ENCODE peak calls at places on chromosome 6, in nine cellular contexts. One of them, this sample, is unnamed.

GRCh38 chr6:95866732-95867131 is 149.0 kb upstream of the FUT9 start:
- DNase-seq in A549: no peak
- DNase-seq in cardiac fibroblast: peak; percentile 0
- DNase-seq in AG04450: no peak
- DNase-seq in GM12865: peak; percentile 52
- DNase-seq in retinal pigment epithelial cell: no peak
- DNase-seq in spleen: no peak
- DNase-seq in body of pancreas: peak; percentile 24
- DNase-seq in neural crest cell: no peak
- DNase-seq in this sample: peak; percentile 39

GRCh38 chr6:72631480-72631879 is 9.6 kb downstream of the KCNQ5 start:
- DNase-seq in A549: no peak
- DNase-seq in cardiac fibroblast: no peak
- DNase-seq in AG04450: no peak
- DNase-seq in GM12865: no peak
- DNase-seq in retinal pigment epithelial cell: no peak
- DNase-seq in spleen: no peak
- DNase-seq in body of pancreas: no peak
- DNase-seq in neural crest cell: no peak
- DNase-seq in this sample: no peak

GRCh38 chr6:152503541-152503940 is 133.6 kb downstream of the SYNE1 start:
- DNase-seq in A549: no peak
- DNase-seq in cardiac fibroblast: peak; percentile 5
- DNase-seq in AG04450: no peak
- DNase-seq in GM12865: no peak
- DNase-seq in retinal pigment epithelial cell: no peak
- DNase-seq in spleen: no peak
- DNase-seq in body of pancreas: no peak
- DNase-seq in neural crest cell: no peak
- DNase-seq in this sample: no peak

GRCh38 chr6:9511157-9511556 is 903.7 kb downstream of the TFAP2A start:
- DNase-seq in A549: no peak
- DNase-seq in cardiac fibroblast: no peak
- DNase-seq in AG04450: no peak
- DNase-seq in GM12865: no peak
- DNase-seq in retinal pigment epithelial cell: no peak
- DNase-seq in spleen: no peak
- DNase-seq in body of pancreas: no peak
- DNase-seq in neural crest cell: no peak
- DNase-seq in this sample: no peak

GRCh38 chr6:155013457-155013876 is 18.4 kb downstream of the TIAM2 start:
- DNase-seq in A549: no peak
- DNase-seq in cardiac fibroblast: peak; percentile 50
- DNase-seq in AG04450: no peak
- DNase-seq in GM12865: no peak
- DNase-seq in retinal pigment epithelial cell: no peak
- DNase-seq in spleen: no peak
- DNase-seq in body of pancreas: no peak
- DNase-seq in neural crest cell: no peak
- DNase-seq in this sample: no peak

GRCh38 chr6:47292944-47293343 is 16.8 kb downstream of the TNFRSF21 start:
- DNase-seq in A549: no peak
- DNase-seq in cardiac fibroblast: peak; percentile 9
- DNase-seq in AG04450: no peak
- DNase-seq in GM12865: no peak
- DNase-seq in retinal pigment epithelial cell: no peak
- DNase-seq in spleen: no peak
- DNase-seq in body of pancreas: no peak
- DNase-seq in neural crest cell: no peak
- DNase-seq in this sample: no peak

GRCh38 chr6:68559716-68560115 is 75.4 kb upstream of the ADGRB3 start:
- DNase-seq in A549: no peak
- DNase-seq in cardiac fibroblast: no peak
- DNase-seq in AG04450: no peak
- DNase-seq in GM12865: no peak
- DNase-seq in retinal pigment epithelial cell: peak; percentile 63
- DNase-seq in spleen: no peak
- DNase-seq in body of pancreas: no peak
- DNase-seq in neural crest cell: peak; percentile 34
- DNase-seq in this sample: no peak

GRCh38 chr6:43812850-43813584 is 43.0 kb downstream of the VEGFA start:
- DNase-seq in A549: no peak
- DNase-seq in cardiac fibroblast: peak; percentile 47
- DNase-seq in AG04450: no peak
- DNase-seq in GM12865: peak; percentile 53
- DNase-seq in retinal pigment epithelial cell: no peak
- DNase-seq in spleen: no peak
- DNase-seq in body of pancreas: peak; percentile 74
- DNase-seq in neural crest cell: no peak
- DNase-seq in this sample: peak; percentile 83

GRCh38 chr6:105402090-105402980 is 547 bp downstream of the PREP start:
- DNase-seq in A549: peak; percentile 36
- DNase-seq in cardiac fibroblast: peak; percentile 57
- DNase-seq in AG04450: no peak
- DNase-seq in GM12865: peak; percentile 65
- DNase-seq in retinal pigment epithelial cell: no peak
- DNase-seq in spleen: no peak
- DNase-seq in body of pancreas: no peak
- DNase-seq in neural crest cell: no peak
- DNase-seq in this sample: no peak

GRCh38 chr6:15879372-15880261 is 216.8 kb upstream of the DTNBP1 start:
- DNase-seq in A549: no peak
- DNase-seq in cardiac fibroblast: peak; percentile 85
- DNase-seq in AG04450: no peak
- DNase-seq in GM12865: peak; percentile 91
- DNase-seq in retinal pigment epithelial cell: no peak
- DNase-seq in spleen: peak; percentile 90
- DNase-seq in body of pancreas: peak; percentile 53
- DNase-seq in neural crest cell: no peak
- DNase-seq in this sample: no peak

GRCh38 chr6:99119109-99120031 is 171.6 kb upstream of the FBXL4 start:
- DNase-seq in A549: peak; percentile 7
- DNase-seq in cardiac fibroblast: peak; percentile 47
- DNase-seq in AG04450: peak; percentile 4
- DNase-seq in GM12865: peak; percentile 44
- DNase-seq in retinal pigment epithelial cell: no peak
- DNase-seq in spleen: no peak
- DNase-seq in body of pancreas: no peak
- DNase-seq in neural crest cell: peak; percentile 50
- DNase-seq in this sample: peak; percentile 42

GRCh38 chr6:37480951-37481597 is 18.6 kb downstream of the CCDC167 start:
- DNase-seq in A549: no peak
- DNase-seq in cardiac fibroblast: no peak
- DNase-seq in AG04450: no peak
- DNase-seq in GM12865: no peak
- DNase-seq in retinal pigment epithelial cell: no peak
- DNase-seq in spleen: no peak
- DNase-seq in body of pancreas: no peak
- DNase-seq in neural crest cell: no peak
- DNase-seq in this sample: no peak

GRCh38 chr6:73231986-73232391 is 6.7 kb upstream of the KHDC1L start:
- DNase-seq in A549: no peak
- DNase-seq in cardiac fibroblast: no peak
- DNase-seq in AG04450: no peak
- DNase-seq in GM12865: peak; percentile 18
- DNase-seq in retinal pigment epithelial cell: no peak
- DNase-seq in spleen: no peak
- DNase-seq in body of pancreas: no peak
- DNase-seq in neural crest cell: no peak
- DNase-seq in this sample: no peak

GRCh38 chr6:149084761-149085574 is 232.5 kb upstream of the TAB2 start:
- DNase-seq in A549: no peak
- DNase-seq in cardiac fibroblast: no peak
- DNase-seq in AG04450: no peak
- DNase-seq in GM12865: no peak
- DNase-seq in retinal pigment epithelial cell: no peak
- DNase-seq in spleen: no peak
- DNase-seq in body of pancreas: no peak
- DNase-seq in neural crest cell: no peak
- DNase-seq in this sample: no peak

DNA sequence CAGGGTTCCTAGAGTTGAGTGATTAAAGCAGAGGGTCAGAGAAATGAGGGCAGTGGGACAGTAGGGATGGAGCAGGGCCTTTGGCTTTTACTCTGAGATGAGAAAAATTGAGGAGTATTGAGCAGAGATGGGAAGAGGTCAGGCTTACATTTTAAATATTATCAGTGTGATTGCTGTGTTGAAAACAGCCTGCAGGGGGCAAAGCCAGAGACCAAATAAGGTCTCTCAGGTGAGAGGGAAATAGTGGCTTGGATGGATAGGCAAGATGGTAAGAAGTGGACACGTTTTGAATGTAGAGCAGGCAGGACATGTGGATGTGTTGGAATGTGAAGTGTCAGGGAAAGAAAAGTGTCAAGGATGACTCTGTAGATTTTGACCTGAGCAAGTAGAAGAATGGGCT is 105.0 kb upstream of the MAP3K7 start:
- DNase-seq in A549: no peak
- DNase-seq in cardiac fibroblast: no peak
- DNase-seq in AG04450: no peak
- DNase-seq in GM12865: no peak
- DNase-seq in retinal pigment epithelial cell: no peak
- DNase-seq in spleen: no peak
- DNase-seq in body of pancreas: no peak
- DNase-seq in neural crest cell: no peak
- DNase-seq in this sample: peak; percentile 13
- TF ChIP-seq CTCF in A549: no peak
- TF ChIP-seq CTCF in cardiac fibroblast: no peak
- TF ChIP-seq CTCF in AG04450: peak; percentile 27
- TF ChIP-seq CTCF in GM12865: peak; percentile 24
- TF ChIP-seq CTCF in retinal pigment epithelial cell: peak; percentile 44
- TF ChIP-seq CTCF in spleen: no peak
- TF ChIP-seq CTCF in body of pancreas: no peak
- TF ChIP-seq CTCF in neural crest cell: peak; percentile 49
- TF ChIP-seq CTCF in this sample: peak; percentile 15

GRCh38 chr6:6696867-6697531 is 108.5 kb downstream of the LY86 start:
- DNase-seq in A549: peak; percentile 33
- DNase-seq in cardiac fibroblast: peak; percentile 70
- DNase-seq in AG04450: no peak
- DNase-seq in GM12865: peak; percentile 71
- DNase-seq in retinal pigment epithelial cell: no peak
- DNase-seq in spleen: peak; percentile 86
- DNase-seq in body of pancreas: peak; percentile 48
- DNase-seq in neural crest cell: peak; percentile 75
- DNase-seq in this sample: peak; percentile 53
- TF ChIP-seq CTCF in A549: peak; percentile 52
- TF ChIP-seq CTCF in cardiac fibroblast: peak; percentile 85
- TF ChIP-seq CTCF in AG04450: peak; percentile 67
- TF ChIP-seq CTCF in GM12865: peak; percentile 66
- TF ChIP-seq CTCF in retinal pigment epithelial cell: peak; percentile 87
- TF ChIP-seq CTCF in spleen: peak; percentile 79
- TF ChIP-seq CTCF in body of pancreas: peak; percentile 74
- TF ChIP-seq CTCF in neural crest cell: peak; percentile 78
- TF ChIP-seq CTCF in this sample: peak; percentile 71

GRCh38 chr6:139406577-139407343 is 32.3 kb upstream of the CITED2 start:
- DNase-seq in A549: no peak
- DNase-seq in cardiac fibroblast: no peak
- DNase-seq in AG04450: no peak
- DNase-seq in GM12865: no peak
- DNase-seq in retinal pigment epithelial cell: no peak
- DNase-seq in spleen: no peak
- DNase-seq in body of pancreas: no peak
- DNase-seq in neural crest cell: no peak
- DNase-seq in this sample: no peak

GRCh38 chr6:139407718-139408222 is 33.3 kb upstream of the CITED2 start:
- DNase-seq in A549: no peak
- DNase-seq in cardiac fibroblast: peak; percentile 88
- DNase-seq in AG04450: peak; percentile 74
- DNase-seq in GM12865: no peak
- DNase-seq in retinal pigment epithelial cell: peak; percentile 99
- DNase-seq in spleen: no peak
- DNase-seq in body of pancreas: no peak
- DNase-seq in neural crest cell: no peak
- DNase-seq in this sample: no peak

DNA sequence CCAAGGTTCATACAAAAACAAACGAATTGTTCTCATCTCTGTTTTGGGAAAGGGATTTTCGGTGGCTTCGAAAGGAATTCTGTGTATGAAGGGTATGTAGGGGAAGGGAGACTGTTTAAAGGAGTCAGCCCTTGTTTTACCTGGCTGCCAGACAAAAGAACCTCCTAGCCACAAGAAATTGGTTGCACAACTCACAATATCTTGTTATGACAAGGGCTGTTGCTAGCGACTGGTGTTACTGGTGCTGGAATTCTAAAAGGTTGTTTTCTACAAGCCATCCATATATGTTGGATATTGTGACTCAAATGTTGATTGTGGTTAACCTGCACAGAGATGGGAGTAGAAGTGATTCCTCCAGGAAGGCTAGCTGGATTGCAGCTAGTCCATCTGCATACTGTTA is 34.6 kb upstream of the CITED2 start:
- DNase-seq in A549: no peak
- DNase-seq in cardiac fibroblast: peak; percentile 81
- DNase-seq in AG04450: no peak
- DNase-seq in GM12865: no peak
- DNase-seq in retinal pigment epithelial cell: peak; percentile 63
- DNase-seq in spleen: no peak
- DNase-seq in body of pancreas: no peak
- DNase-seq in neural crest cell: no peak
- DNase-seq in this sample: no peak
- TF ChIP-seq CTCF in A549: no peak
- TF ChIP-seq CTCF in cardiac fibroblast: no peak
- TF ChIP-seq CTCF in AG04450: no peak
- TF ChIP-seq CTCF in GM12865: no peak
- TF ChIP-seq CTCF in retinal pigment epithelial cell: no peak
- TF ChIP-seq CTCF in spleen: no peak
- TF ChIP-seq CTCF in body of pancreas: no peak
- TF ChIP-seq CTCF in neural crest cell: no peak
- TF ChIP-seq CTCF in this sample: no peak

GRCh38 chr6:30007132-30007764 is 53.8 kb upstream of the POLR1H start:
- DNase-seq in A549: no peak
- DNase-seq in cardiac fibroblast: no peak
- DNase-seq in AG04450: no peak
- DNase-seq in GM12865: no peak
- DNase-seq in retinal pigment epithelial cell: no peak
- DNase-seq in spleen: peak; percentile 81
- DNase-seq in body of pancreas: peak; percentile 46
- DNase-seq in neural crest cell: no peak
- DNase-seq in this sample: no peak

GRCh38 chr6:30005482-30005881 is 55.6 kb upstream of the POLR1H start:
- DNase-seq in A549: no peak
- DNase-seq in cardiac fibroblast: no peak
- DNase-seq in AG04450: no peak
- DNase-seq in GM12865: no peak
- DNase-seq in retinal pigment epithelial cell: no peak
- DNase-seq in spleen: no peak
- DNase-seq in body of pancreas: no peak
- DNase-seq in neural crest cell: no peak
- DNase-seq in this sample: no peak

GRCh38 chr6:30002871-30003270 is 58.2 kb upstream of the POLR1H start:
- DNase-seq in A549: no peak
- DNase-seq in cardiac fibroblast: peak; percentile 25
- DNase-seq in AG04450: no peak
- DNase-seq in GM12865: no peak
- DNase-seq in retinal pigment epithelial cell: no peak
- DNase-seq in spleen: no peak
- DNase-seq in body of pancreas: no peak
- DNase-seq in neural crest cell: no peak
- DNase-seq in this sample: no peak

GRCh38 chr6:30009113-30009512 is 52.0 kb upstream of the POLR1H start:
- DNase-seq in A549: no peak
- DNase-seq in cardiac fibroblast: no peak
- DNase-seq in AG04450: no peak
- DNase-seq in GM12865: no peak
- DNase-seq in retinal pigment epithelial cell: no peak
- DNase-seq in spleen: no peak
- DNase-seq in body of pancreas: no peak
- DNase-seq in neural crest cell: no peak
- DNase-seq in this sample: no peak

GRCh38 chr6:30006170-30007131 is 54.6 kb upstream of the POLR1H start:
- DNase-seq in A549: no peak
- DNase-seq in cardiac fibroblast: no peak
- DNase-seq in AG04450: no peak
- DNase-seq in GM12865: no peak
- DNase-seq in retinal pigment epithelial cell: no peak
- DNase-seq in spleen: peak; percentile 78
- DNase-seq in body of pancreas: peak; percentile 30
- DNase-seq in neural crest cell: no peak
- DNase-seq in this sample: no peak
- TF ChIP-seq CTCF in A549: no peak
- TF ChIP-seq CTCF in cardiac fibroblast: no peak
- TF ChIP-seq CTCF in AG04450: no peak
- TF ChIP-seq CTCF in GM12865: no peak
- TF ChIP-seq CTCF in retinal pigment epithelial cell: no peak
- TF ChIP-seq CTCF in spleen: no peak
- TF ChIP-seq CTCF in body of pancreas: no peak
- TF ChIP-seq CTCF in neural crest cell: no peak
- TF ChIP-seq CTCF in this sample: no peak

This sample was measured in Caco-2.